ENCODE peak calls at places on chromosomes 13 and 19, in ten cellular contexts. Q is renal cortical epithelial cell; V is T-helper 2 cell; L is left ventricle myocardium inferior; C is esophagus squamous epithelium; S is activated naive CD4-positive, alpha-beta T cell treated with anti-CD3 and anti-CD28 coated beads, Interleukin-2, amount 10 ng/mL, durations not matched to agents 7 days and 5 days; I is stimulated activated CD4-positive, alpha-beta T cell treated with anti-CD3 and anti-CD28 coated beads, TNF-alpha, amount 100 ng/mL, for 24 hours; A is adipocyte; E is thoracic aorta; R is SW 1271. N is an unnamed sample.

GRCh38 chr13:106246237-106246636 is 289.2 kb downstream of the EFNB2 start:
- DNase-seq in Q (no peak), V (no peak), L (no peak), C (no peak), S (no peak), I (no peak), A (no peak), E (no peak), R (no peak), N (no peak)

GRCh38 chr19:54183431-54183830 is 5.9 kb downstream of the MBOAT7 start:
- DNase-seq in Q (no peak), V (no peak), L (no peak), C (no peak), S (no peak), I (no peak), A (no peak), E (no peak), R (no peak), N (no peak)

GRCh38 chr19:52823676-52824075 is 2.2 kb upstream of the ZNF28 start:
- DNase-seq in Q (no peak), V (no peak), L (no peak), C (no peak), S (no peak), I (no peak), A (no peak), E (no peak), R (no peak), N (no peak)

GRCh38 chr19:50461066-50461875 is 15.0 kb upstream of the EMC10 start:
- DNase-seq in Q (peak), V (peak), L (peak), C (no peak), S (peak), I (no peak), A (peak), E (no peak), R (peak), N (no peak)

GRCh38 chr19:36136975-36137686 is 2.7 kb upstream of the CAPNS1 start:
- DNase-seq in Q (peak), V (no peak), L (peak), C (no peak), S (no peak), I (no peak), A (peak), E (peak), R (peak), N (peak)

GRCh38 chr13:33172400-33172799 is 113.2 kb downstream of the STARD13 start:
- DNase-seq in Q (no peak), V (no peak), L (no peak), C (no peak), S (no peak), I (no peak), A (peak), E (no peak), R (no peak), N (no peak)

GRCh38 chr19:17091758-17092333 is 16.3 kb downstream of the MYO9B start:
- DNase-seq in Q (no peak), V (no peak), L (peak), C (no peak), S (peak), I (no peak), A (no peak), E (no peak), R (no peak), N (no peak)

GRCh38 chr13:27980280-27980998 is 8.1 kb downstream of the URAD start:
- DNase-seq in Q (no peak), V (no peak), L (no peak), C (no peak), S (no peak), I (no peak), A (no peak), E (no peak), R (no peak), N (no peak)

GRCh38 chr19:48491793-48492123 is 19.9 kb downstream of the LMTK3 start:
- DNase-seq in Q (no peak), V (no peak), L (no peak), C (no peak), S (no peak), I (no peak), A (no peak), E (no peak), R (no peak), N (no peak)

GRCh38 chr13:110057052-110057451 is 249.9 kb downstream of the COL4A1 start:
- DNase-seq in Q (no peak), V (no peak), L (no peak), C (no peak), S (no peak), I (no peak), A (no peak), E (no peak), R (no peak), N (no peak)

GRCh38 chr19:18496167-18496979 is 25.5 kb downstream of the ELL start:
- DNase-seq in Q (peak), V (no peak), L (peak), C (no peak), S (peak), I (no peak), A (peak), E (no peak), R (no peak), N (no peak)

N was measured in right atrium auricular region.